ENCODE peak calls at places on chromosomes 11 and 22, in four cellular contexts. One of them, this sample, is unnamed.

GRCh38 chr11:77191823-77192495 is 63.9 kb downstream of the MYO7A start:
- DNase-seq in memory B cell: no peak
- DNase-seq in stimulated activated CD4-positive, alpha-beta T cell treated with anti-CD3 and anti-CD28 coated beads, TNF-alpha, amount 100 ng/mL, for 48 hours: peak; percentile 10
- DNase-seq in CD8-positive, alpha-beta memory T cell: no peak
- DNase-seq in this sample: peak; percentile 22

GRCh38 chr11:72061739-72062396 is 18.5 kb downstream of the NUMA1 start:
- DNase-seq in memory B cell: no peak
- DNase-seq in stimulated activated CD4-positive, alpha-beta T cell treated with anti-CD3 and anti-CD28 coated beads, TNF-alpha, amount 100 ng/mL, for 48 hours: no peak
- DNase-seq in CD8-positive, alpha-beta memory T cell: no peak
- DNase-seq in this sample: no peak

GRCh38 chr11:64179221-64179620 is 6.8 kb upstream of the STIP1 start:
- DNase-seq in memory B cell: no peak
- DNase-seq in stimulated activated CD4-positive, alpha-beta T cell treated with anti-CD3 and anti-CD28 coated beads, TNF-alpha, amount 100 ng/mL, for 48 hours: no peak
- DNase-seq in CD8-positive, alpha-beta memory T cell: no peak
- DNase-seq in this sample: no peak

GRCh38 chr11:91686700-91687099 is 537.9 kb upstream of the FAT3 start:
- DNase-seq in memory B cell: no peak
- DNase-seq in stimulated activated CD4-positive, alpha-beta T cell treated with anti-CD3 and anti-CD28 coated beads, TNF-alpha, amount 100 ng/mL, for 48 hours: no peak
- DNase-seq in CD8-positive, alpha-beta memory T cell: no peak
- DNase-seq in this sample: no peak

GRCh38 chr11:23311986-23312940 is 452.0 kb upstream of the CCDC179 start:
- DNase-seq in memory B cell: no peak
- DNase-seq in stimulated activated CD4-positive, alpha-beta T cell treated with anti-CD3 and anti-CD28 coated beads, TNF-alpha, amount 100 ng/mL, for 48 hours: no peak
- DNase-seq in CD8-positive, alpha-beta memory T cell: no peak
- DNase-seq in this sample: no peak

GRCh38 chr11:132032555-132032954 is 662.1 kb downstream of the NTM start:
- DNase-seq in memory B cell: no peak
- DNase-seq in stimulated activated CD4-positive, alpha-beta T cell treated with anti-CD3 and anti-CD28 coated beads, TNF-alpha, amount 100 ng/mL, for 48 hours: no peak
- DNase-seq in CD8-positive, alpha-beta memory T cell: no peak
- DNase-seq in this sample: no peak

GRCh38 chr11:17498058-17498457 is 21.4 kb upstream of the ABCC8 start:
- DNase-seq in memory B cell: no peak
- DNase-seq in stimulated activated CD4-positive, alpha-beta T cell treated with anti-CD3 and anti-CD28 coated beads, TNF-alpha, amount 100 ng/mL, for 48 hours: no peak
- DNase-seq in CD8-positive, alpha-beta memory T cell: no peak
- DNase-seq in this sample: no peak

GRCh38 chr11:3824714-3825472 is 15.9 kb downstream of the RHOG start:
- DNase-seq in memory B cell: peak; percentile 82
- DNase-seq in stimulated activated CD4-positive, alpha-beta T cell treated with anti-CD3 and anti-CD28 coated beads, TNF-alpha, amount 100 ng/mL, for 48 hours: peak; percentile 76
- DNase-seq in CD8-positive, alpha-beta memory T cell: peak; percentile 72
- DNase-seq in this sample: peak; percentile 80

GRCh38 chr22:26767351-26767970 is 110.1 kb downstream of the MIAT start:
- DNase-seq in memory B cell: no peak
- DNase-seq in stimulated activated CD4-positive, alpha-beta T cell treated with anti-CD3 and anti-CD28 coated beads, TNF-alpha, amount 100 ng/mL, for 48 hours: no peak
- DNase-seq in CD8-positive, alpha-beta memory T cell: no peak
- DNase-seq in this sample: no peak

GRCh38 chr11:15941206-15941770 is 415.1 kb downstream of the SOX6 start:
- DNase-seq in memory B cell: no peak
- DNase-seq in stimulated activated CD4-positive, alpha-beta T cell treated with anti-CD3 and anti-CD28 coated beads, TNF-alpha, amount 100 ng/mL, for 48 hours: peak; percentile 1
- DNase-seq in CD8-positive, alpha-beta memory T cell: no peak
- DNase-seq in this sample: no peak

This sample was measured in effector CD4-positive, alpha-beta T cell.